ENCODE peak calls at places on chromosomes 1 and 21, in eight cellular contexts. One of them, this sample, is unnamed.

GRCh38 chr1:99731384-99731783 is 35.1 kb downstream of the FRRS1 start:
- DNase-seq in activated CD4-positive, alpha-beta T cell treated with anti-CD3 and anti-CD28 coated beads, Interleukin-2, amount 50 U/mL, for 24 hours: no peak
- DNase-seq in esophagus squamous epithelium: no peak
- DNase-seq in activated B cell treated with CpG ODN at 0.5 μM for 24 hours: no peak
- DNase-seq in CD4-positive, alpha-beta memory T cell: no peak
- DNase-seq in T-helper 1 cell: no peak
- DNase-seq in hypothalamus: no peak
- DNase-seq in fibroblast of the conjunctiva: no peak
- DNase-seq in this sample: no peak

GRCh38 chr21:31873696-31874599 is 1.1 kb downstream of the HUNK start:
- DNase-seq in activated CD4-positive, alpha-beta T cell treated with anti-CD3 and anti-CD28 coated beads, Interleukin-2, amount 50 U/mL, for 24 hours: peak; percentile 14
- DNase-seq in esophagus squamous epithelium: no peak
- DNase-seq in activated B cell treated with CpG ODN at 0.5 μM for 24 hours: peak; percentile 53
- DNase-seq in CD4-positive, alpha-beta memory T cell: no peak
- DNase-seq in T-helper 1 cell: no peak
- DNase-seq in hypothalamus: no peak
- DNase-seq in fibroblast of the conjunctiva: no peak
- DNase-seq in this sample: peak; percentile 4

GRCh38 chr1:232793944-232794343 is 11.3 kb upstream of the MAP10 start:
- DNase-seq in activated CD4-positive, alpha-beta T cell treated with anti-CD3 and anti-CD28 coated beads, Interleukin-2, amount 50 U/mL, for 24 hours: no peak
- DNase-seq in esophagus squamous epithelium: no peak
- DNase-seq in activated B cell treated with CpG ODN at 0.5 μM for 24 hours: no peak
- DNase-seq in CD4-positive, alpha-beta memory T cell: no peak
- DNase-seq in T-helper 1 cell: no peak
- DNase-seq in hypothalamus: no peak
- DNase-seq in fibroblast of the conjunctiva: peak; percentile 9
- DNase-seq in this sample: no peak

GRCh38 chr1:211329764-211330201 is 3.1 kb downstream of the TRAF5 start:
- DNase-seq in activated CD4-positive, alpha-beta T cell treated with anti-CD3 and anti-CD28 coated beads, Interleukin-2, amount 50 U/mL, for 24 hours: no peak
- DNase-seq in esophagus squamous epithelium: no peak
- DNase-seq in activated B cell treated with CpG ODN at 0.5 μM for 24 hours: no peak
- DNase-seq in CD4-positive, alpha-beta memory T cell: peak; percentile 26
- DNase-seq in T-helper 1 cell: no peak
- DNase-seq in hypothalamus: no peak
- DNase-seq in fibroblast of the conjunctiva: no peak
- DNase-seq in this sample: no peak

GRCh38 chr1:176462671-176463225 is at the start of gene PAPPA2:
- DNase-seq in activated CD4-positive, alpha-beta T cell treated with anti-CD3 and anti-CD28 coated beads, Interleukin-2, amount 50 U/mL, for 24 hours: no peak
- DNase-seq in esophagus squamous epithelium: no peak
- DNase-seq in activated B cell treated with CpG ODN at 0.5 μM for 24 hours: no peak
- DNase-seq in CD4-positive, alpha-beta memory T cell: no peak
- DNase-seq in T-helper 1 cell: no peak
- DNase-seq in hypothalamus: no peak
- DNase-seq in fibroblast of the conjunctiva: no peak
- DNase-seq in this sample: no peak

GRCh38 chr21:39175154-39175553 is 8.1 kb downstream of the PSMG1 start:
- DNase-seq in activated CD4-positive, alpha-beta T cell treated with anti-CD3 and anti-CD28 coated beads, Interleukin-2, amount 50 U/mL, for 24 hours: no peak
- DNase-seq in esophagus squamous epithelium: no peak
- DNase-seq in activated B cell treated with CpG ODN at 0.5 μM for 24 hours: no peak
- DNase-seq in CD4-positive, alpha-beta memory T cell: peak; percentile 14
- DNase-seq in T-helper 1 cell: no peak
- DNase-seq in hypothalamus: no peak
- DNase-seq in fibroblast of the conjunctiva: no peak
- DNase-seq in this sample: no peak

GRCh38 chr1:31970873-31971272 is 32.7 kb upstream of the PTP4A2 start:
- DNase-seq in activated CD4-positive, alpha-beta T cell treated with anti-CD3 and anti-CD28 coated beads, Interleukin-2, amount 50 U/mL, for 24 hours: no peak
- DNase-seq in esophagus squamous epithelium: no peak
- DNase-seq in activated B cell treated with CpG ODN at 0.5 μM for 24 hours: no peak
- DNase-seq in CD4-positive, alpha-beta memory T cell: no peak
- DNase-seq in T-helper 1 cell: no peak
- DNase-seq in hypothalamus: no peak
- DNase-seq in fibroblast of the conjunctiva: no peak
- DNase-seq in this sample: no peak

GRCh38 chr21:21712761-21713558 is 714.8 kb downstream of the NCAM2 start:
- DNase-seq in activated CD4-positive, alpha-beta T cell treated with anti-CD3 and anti-CD28 coated beads, Interleukin-2, amount 50 U/mL, for 24 hours: no peak
- DNase-seq in esophagus squamous epithelium: no peak
- DNase-seq in activated B cell treated with CpG ODN at 0.5 μM for 24 hours: no peak
- DNase-seq in CD4-positive, alpha-beta memory T cell: no peak
- DNase-seq in T-helper 1 cell: no peak
- DNase-seq in hypothalamus: no peak
- DNase-seq in fibroblast of the conjunctiva: peak; percentile 68
- DNase-seq in this sample: no peak

GRCh38 chr1:17665054-17665453 is 90.1 kb upstream of the ACTL8 start:
- DNase-seq in activated CD4-positive, alpha-beta T cell treated with anti-CD3 and anti-CD28 coated beads, Interleukin-2, amount 50 U/mL, for 24 hours: no peak
- DNase-seq in esophagus squamous epithelium: no peak
- DNase-seq in activated B cell treated with CpG ODN at 0.5 μM for 24 hours: no peak
- DNase-seq in CD4-positive, alpha-beta memory T cell: no peak
- DNase-seq in T-helper 1 cell: no peak
- DNase-seq in hypothalamus: no peak
- DNase-seq in fibroblast of the conjunctiva: no peak
- DNase-seq in this sample: no peak

GRCh38 chr1:203447147-203447546 is 28.5 kb upstream of the PRELP start:
- DNase-seq in activated CD4-positive, alpha-beta T cell treated with anti-CD3 and anti-CD28 coated beads, Interleukin-2, amount 50 U/mL, for 24 hours: no peak
- DNase-seq in esophagus squamous epithelium: no peak
- DNase-seq in activated B cell treated with CpG ODN at 0.5 μM for 24 hours: no peak
- DNase-seq in CD4-positive, alpha-beta memory T cell: no peak
- DNase-seq in T-helper 1 cell: no peak
- DNase-seq in hypothalamus: no peak
- DNase-seq in fibroblast of the conjunctiva: no peak
- DNase-seq in this sample: no peak

GRCh38 chr1:169180167-169180566 is 73.7 kb downstream of the ATP1B1 start:
- DNase-seq in activated CD4-positive, alpha-beta T cell treated with anti-CD3 and anti-CD28 coated beads, Interleukin-2, amount 50 U/mL, for 24 hours: no peak
- DNase-seq in esophagus squamous epithelium: no peak
- DNase-seq in activated B cell treated with CpG ODN at 0.5 μM for 24 hours: no peak
- DNase-seq in CD4-positive, alpha-beta memory T cell: no peak
- DNase-seq in T-helper 1 cell: no peak
- DNase-seq in hypothalamus: no peak
- DNase-seq in fibroblast of the conjunctiva: no peak
- DNase-seq in this sample: no peak

GRCh38 chr1:197799271-197799670 is 24.0 kb upstream of the DENND1B start:
- DNase-seq in activated CD4-positive, alpha-beta T cell treated with anti-CD3 and anti-CD28 coated beads, Interleukin-2, amount 50 U/mL, for 24 hours: no peak
- DNase-seq in esophagus squamous epithelium: no peak
- DNase-seq in activated B cell treated with CpG ODN at 0.5 μM for 24 hours: no peak
- DNase-seq in CD4-positive, alpha-beta memory T cell: no peak
- DNase-seq in T-helper 1 cell: no peak
- DNase-seq in hypothalamus: no peak
- DNase-seq in fibroblast of the conjunctiva: peak; percentile 49
- DNase-seq in this sample: no peak

GRCh38 chr1:2314297-2314802 is 77.0 kb downstream of the MORN1 start:
- DNase-seq in activated CD4-positive, alpha-beta T cell treated with anti-CD3 and anti-CD28 coated beads, Interleukin-2, amount 50 U/mL, for 24 hours: no peak
- DNase-seq in esophagus squamous epithelium: no peak
- DNase-seq in activated B cell treated with CpG ODN at 0.5 μM for 24 hours: no peak
- DNase-seq in CD4-positive, alpha-beta memory T cell: peak; percentile 41
- DNase-seq in T-helper 1 cell: no peak
- DNase-seq in hypothalamus: no peak
- DNase-seq in fibroblast of the conjunctiva: peak; percentile 31
- DNase-seq in this sample: peak; percentile 64

GRCh38 chr1:175319112-175319911 is 126.7 kb upstream of the KIAA0040 start:
- DNase-seq in activated CD4-positive, alpha-beta T cell treated with anti-CD3 and anti-CD28 coated beads, Interleukin-2, amount 50 U/mL, for 24 hours: peak; percentile 56
- DNase-seq in esophagus squamous epithelium: no peak
- DNase-seq in activated B cell treated with CpG ODN at 0.5 μM for 24 hours: peak; percentile 50
- DNase-seq in CD4-positive, alpha-beta memory T cell: peak; percentile 65
- DNase-seq in T-helper 1 cell: no peak
- DNase-seq in hypothalamus: peak; percentile 51
- DNase-seq in fibroblast of the conjunctiva: peak; percentile 30
- DNase-seq in this sample: peak; percentile 75

GRCh38 chr1:226814751-226815496 is 55.5 kb upstream of the PSEN2 start:
- DNase-seq in activated CD4-positive, alpha-beta T cell treated with anti-CD3 and anti-CD28 coated beads, Interleukin-2, amount 50 U/mL, for 24 hours: no peak
- DNase-seq in esophagus squamous epithelium: no peak
- DNase-seq in activated B cell treated with CpG ODN at 0.5 μM for 24 hours: no peak
- DNase-seq in CD4-positive, alpha-beta memory T cell: no peak
- DNase-seq in T-helper 1 cell: no peak
- DNase-seq in hypothalamus: peak; percentile 42
- DNase-seq in fibroblast of the conjunctiva: peak; percentile 71
- DNase-seq in this sample: no peak